ENCODE peak calls at places on chromosomes 3 and 15, in six cellular contexts. N is breast epithelium, L is HCT116, G is H1, U is HepG2, D is transverse colon. J is an unnamed sample. For H3K4me1, the result is how much of the 10 kb centered on the place peaks cover.

GRCh38 chr3:100029689-100030088 is 84.6 kb downstream of the FILIP1L start:
- DNase-seq in N (no peak), L (no peak), G (no peak), U (no peak), D (no peak), J (no peak)

GRCh38 chr15:40282144-40282869 is 557 bp downstream of the ANKRD63 start:
- DNase-seq in N (no peak), L (no peak), G (no peak), U (peak), D (peak), J (peak)

GRCh38 chr3:178076718-178077117 is 459.5 kb upstream of the KCNMB2 start:
- DNase-seq in N (no peak), L (no peak), G (no peak), U (no peak), D (no peak), J (no peak)

GRCh38 chr3:70433091-70433490 is 120.7 kb upstream of the MDFIC2 start:
- DNase-seq in N (no peak), L (no peak), G (no peak), U (no peak), D (no peak), J (no peak)

GRCh38 chr3:146110156-146110555 is 50.8 kb downstream of the PLOD2 start:
- DNase-seq in N (no peak), L (no peak), G (no peak), U (peak), D (no peak), J (no peak)

GRCh38 chr15:52503788-52504496 is 24.7 kb downstream of the MYO5A start:
- DNase-seq in N (no peak), L (no peak), G (no peak), U (no peak), D (no peak), J (no peak)

GRCh38 chr15:48899793-48900192 is 21.9 kb downstream of the EID1 start:
- DNase-seq in N (no peak), L (no peak), G (no peak), U (no peak), D (no peak), J (no peak)

GRCh38 chr15:72826611-72827010 is 43.1 kb upstream of the ADPGK start:
- DNase-seq in N (no peak), L (no peak), G (no peak), U (no peak), D (no peak), J (no peak)

GRCh38 chr15:85168642-85169173 is 187.1 kb downstream of the PDE8A start:
- DNase-seq in N (peak), L (peak), G (peak), U (peak), D (peak), J (no peak)

GRCh38 chr15:89912674-89913396 is at the start of gene ARPIN:
- DNase-seq in N (no peak), L (no peak), G (no peak), U (peak), D (peak), J (no peak)

GRCh38 chr15:100189849-100190248 is 151.9 kb downstream of the ADAMTS17 start:
- DNase-seq in N (no peak), L (no peak), G (no peak), U (no peak), D (no peak), J (peak)

GRCh38 chr15:71743861-71744382 is 66.4 kb upstream of the NR2E3 start:
- DNase-seq in N (peak), L (no peak), G (no peak), U (peak), D (peak), J (no peak)

GRCh38 chr3:177746259-177747021 is 549.2 kb upstream of the TBL1XR1 start:
- DNase-seq in N (no peak), L (no peak), G (no peak), U (no peak), D (no peak), J (no peak)

GRCh38 chr3:51245871-51246270 is 139.2 kb upstream of the MANF start:
- DNase-seq in N (no peak), L (no peak), G (no peak), U (no peak), D (no peak), J (no peak)

GRCh38 chr3:49462222-49462621 is 7.8 kb upstream of the DAG1 start:
- DNase-seq in N (no peak), L (no peak), G (no peak), U (peak), D (no peak), J (no peak)

GRCh38 chr3:24583004-24583403 is 88.4 kb upstream of the THRB start:
- DNase-seq in N (no peak), L (no peak), G (no peak), U (peak), D (no peak), J (no peak)

GRCh38 chr3:179069762-179070390 is 1.7 kb downstream of the ZMAT3 start:
- DNase-seq in N (no peak), L (no peak), G (no peak), U (no peak), D (no peak), J (no peak)

DNA sequence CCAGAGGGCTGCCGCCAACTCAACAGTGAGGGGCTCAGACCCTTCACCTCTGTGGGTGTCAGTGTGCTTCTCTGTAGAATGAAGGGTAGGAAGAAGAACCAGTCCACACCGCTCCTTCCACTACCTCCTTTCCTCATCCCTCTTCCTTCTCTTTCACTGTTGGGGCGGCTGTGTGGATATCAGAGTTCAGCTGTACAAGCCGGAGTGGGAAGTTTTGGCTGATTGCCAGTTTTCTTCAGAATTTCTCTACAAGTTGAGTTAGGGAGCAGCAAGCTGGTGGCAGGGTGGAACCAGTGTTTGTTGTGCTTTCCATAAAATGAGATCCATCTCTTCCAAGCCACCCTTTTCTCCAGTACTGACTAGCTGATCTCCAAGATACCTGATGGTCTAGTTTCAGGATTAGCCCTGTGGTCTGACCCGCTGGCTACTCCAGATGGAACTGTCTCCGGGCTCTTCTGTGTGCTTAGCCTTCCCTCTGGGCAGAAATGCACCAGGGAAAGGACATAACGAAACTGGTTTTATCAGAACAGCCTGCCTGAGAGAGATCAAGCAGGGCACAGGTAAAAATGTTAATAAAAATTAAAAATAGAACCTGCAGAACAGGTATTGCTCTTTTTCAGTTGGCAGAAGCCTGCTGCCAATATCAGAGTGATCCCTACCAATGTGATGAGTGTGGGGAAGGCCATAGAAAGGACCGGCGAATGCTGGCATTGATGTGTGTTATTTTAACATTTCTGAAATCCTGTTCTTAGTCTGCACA is 169.9 kb upstream of the TSC22D2 start:
- DNase-seq in N (no peak), L (no peak), G (no peak), U (no peak), D (no peak), J (no peak)
- H3K4me1 ChIP-seq in N (under half), L (under half), G (under half), U (under half), D (under half), J (under half)

GRCh38 chr3:124779116-124779515 is 48.9 kb downstream of the UMPS start:
- DNase-seq in N (no peak), L (no peak), G (no peak), U (no peak), D (no peak), J (peak)

GRCh38 chr3:124781706-124782376 is 51.6 kb downstream of the UMPS start:
- DNase-seq in N (no peak), L (no peak), G (no peak), U (no peak), D (peak), J (peak)

GRCh38 chr3:124780767-124781485 is 50.7 kb downstream of the UMPS start:
- DNase-seq in N (peak), L (no peak), G (no peak), U (no peak), D (peak), J (peak)

GRCh38 chr3:124779751-124780191 is 49.5 kb downstream of the UMPS start:
- DNase-seq in N (peak), L (no peak), G (no peak), U (no peak), D (no peak), J (no peak)

GRCh38 chr3:124780356-124780755 is 50.1 kb downstream of the UMPS start:
- DNase-seq in N (peak), L (no peak), G (no peak), U (no peak), D (peak), J (no peak)
- TF ChIP-seq POLR2AphosphoS5 in N (no peak), L (no peak), G (no peak), U (no peak), D (no peak), J (no peak)

GRCh38 chr3:5122030-5122740 is at the start of gene ARL8B:
- DNase-seq in N (peak), L (peak), G (peak), U (peak), D (peak), J (peak)
- TF ChIP-seq POLR2A in N (peak), L (peak), G (peak), U (peak), D (peak), J (no peak)

GRCh38 chr3:12629560-12629959 is 34.4 kb downstream of the RAF1 start:
- DNase-seq in N (no peak), L (no peak), G (no peak), U (no peak), D (no peak), J (no peak)
- H3K4me1 ChIP-seq in N (under half), L (under half), G (under half), U (under half), D (under half), J (half or more)

DNA sequence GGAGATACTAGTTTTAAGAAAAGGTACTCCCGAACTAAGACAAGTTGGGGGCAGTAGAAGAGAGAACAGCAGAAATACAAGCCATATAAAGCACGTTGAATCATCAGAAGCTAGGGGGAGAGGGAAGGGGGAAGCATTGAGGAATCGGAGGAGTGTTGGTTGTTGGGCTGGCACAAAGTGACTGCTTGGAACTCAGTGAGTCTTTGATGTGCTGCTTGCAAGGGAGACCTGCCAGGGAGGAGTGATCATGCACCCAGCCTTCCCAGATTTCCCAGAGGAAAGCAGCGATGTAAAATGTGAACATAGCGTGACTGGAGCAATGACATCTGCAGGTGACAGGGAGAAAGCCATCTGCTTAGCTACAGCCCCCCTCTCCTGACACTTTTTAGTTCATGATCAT is 192.4 kb upstream of the IL12A start:
- DNase-seq in N (no peak), L (no peak), G (no peak), U (no peak), D (no peak), J (no peak)
- TF ChIP-seq POLR2AphosphoS5 in N (no peak), L (no peak), G (no peak), U (no peak), D (no peak), J (no peak)

DNA sequence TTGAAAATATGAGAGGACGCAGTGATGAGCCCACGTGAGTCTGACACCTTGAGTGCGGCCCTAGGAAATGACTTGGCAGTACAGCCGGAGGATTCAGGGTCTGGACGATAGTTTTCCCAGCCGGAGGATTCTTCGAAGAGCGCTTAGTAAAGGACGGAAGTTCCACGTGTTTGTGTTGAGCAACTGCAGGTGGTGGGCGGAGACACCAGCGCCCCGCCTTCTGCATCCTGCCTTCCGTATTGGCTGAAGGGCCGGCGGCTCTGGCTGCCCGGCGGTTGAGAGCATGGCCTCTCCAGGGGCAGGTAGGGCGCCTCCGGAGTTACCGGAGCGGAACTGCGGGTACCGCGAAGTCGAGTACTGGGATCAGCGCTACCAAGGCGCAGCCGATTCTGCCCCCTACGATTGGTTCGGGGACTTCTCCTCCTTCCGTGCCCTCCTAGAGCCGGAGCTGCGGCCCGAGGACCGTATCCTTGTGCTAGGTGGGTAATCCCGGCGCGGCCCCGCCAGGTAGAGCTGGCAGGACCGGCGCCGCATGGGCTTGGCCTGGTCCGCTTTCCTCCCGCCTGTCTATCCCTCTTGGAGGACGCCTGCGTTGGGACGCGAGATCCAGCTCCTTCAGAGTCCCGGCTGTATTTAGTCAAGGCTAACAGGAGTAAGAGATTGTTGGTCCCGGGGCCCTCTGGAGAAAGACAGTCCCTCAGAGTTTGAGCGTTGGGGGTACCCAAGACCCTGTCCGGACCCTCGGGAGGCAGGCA is at the start of gene EEF1AKMT4:
- DNase-seq in N (peak), L (peak), G (peak), U (peak), D (peak), J (peak)
- TF ChIP-seq POLR2A in N (no peak), L (peak), G (peak), U (peak), D (no peak), J (no peak)

GRCh38 chr3:57130426-57131209 is 34.5 kb downstream of the IL17RD start:
- DNase-seq in N (no peak), L (no peak), G (peak), U (no peak), D (no peak), J (no peak)
- H3K4me1 ChIP-seq in N (under half), L (under half), G (under half), U (under half), D (under half), J (under half)